ENCODE peak calls at places on chromosome 12, in eight cellular contexts. U is foreskin melanocyte; E is stimulated activated CD4-positive, alpha-beta T cell treated with anti-CD3 and anti-CD28 coated beads, TNF-alpha, amount 100 ng/mL, for 48 hours; D is tibial artery; W is HFF-Myc; H is mucosa of descending colon; M is T-helper 9 cell; C is EL. G is an unnamed sample.

GRCh38 chr12:34395056-34396005 is 373.0 kb downstream of the ALG10 start:
- DNase-seq in M (no peak), C (no peak), U (no peak), W (no peak), E (no peak), H (peak), D (no peak), G (peak)

GRCh38 chr12:95141305-95141704 is 67.9 kb upstream of the NR2C1 start:
- DNase-seq in M (no peak), H (no peak), U (no peak), D (no peak), W (no peak), C (no peak), E (no peak), G (no peak)

GRCh38 chr12:109358154-109358869 is 10.6 kb downstream of the MYO1H start:
- DNase-seq in E (no peak), M (no peak), H (no peak), U (peak), D (no peak), C (no peak), W (no peak), G (no peak)

GRCh38 chr12:83052890-83053541 is 366.3 kb downstream of the TMTC2 start:
- DNase-seq in C (no peak), U (no peak), H (no peak), W (no peak), M (no peak), D (no peak), E (no peak), G (no peak)

GRCh38 chr12:78530065-78530765 is 334.4 kb upstream of the SYT1 start:
- DNase-seq in D (no peak), W (no peak), C (peak), H (no peak), E (no peak), U (peak), M (no peak), G (no peak)

GRCh38 chr12:124877423-124877822 is 13.8 kb upstream of the SCARB1 start:
- DNase-seq in C (no peak), W (no peak), U (no peak), D (no peak), E (no peak), H (no peak), M (no peak), G (no peak)

GRCh38 chr12:114319422-114319821 is 86.5 kb downstream of the TBX5 start:
- DNase-seq in D (no peak), W (no peak), C (peak), H (no peak), M (no peak), E (no peak), U (no peak), G (no peak)

GRCh38 chr12:43444940-43445564 is 107.0 kb downstream of the ADAMTS20 start:
- DNase-seq in D (peak), C (peak), H (no peak), W (peak), M (peak), E (peak), U (peak), G (no peak)

GRCh38 chr12:75721231-75721641 is 209.8 kb upstream of the KRR1 start:
- DNase-seq in D (no peak), C (no peak), H (no peak), E (no peak), M (no peak), U (no peak), W (no peak), G (no peak)

GRCh38 chr12:92029136-92029535 is 116.5 kb downstream of the BTG1 start:
- DNase-seq in U (no peak), M (no peak), W (no peak), C (no peak), E (no peak), H (no peak), D (no peak), G (no peak)

G was measured in ureter.